ENCODE peak calls at places on chromosomes 13 and 19, in four cellular contexts. X is adipocyte, N is colonic mucosa, H is IMR-90. I is an unnamed sample.

GRCh38 chr13:77751513-77752456 is 54.3 kb downstream of the SLAIN1 start:
- DNase-seq in X (peak; percentile 72), N (peak; percentile 25), H (peak; percentile 37), I (no peak)

GRCh38 chr13:30745917-30746686 is 10.8 kb downstream of the ALOX5AP start:
- DNase-seq in X (no peak), H (no peak), N (peak; percentile 81), I (no peak)

GRCh38 chr13:41562083-41562482 is 104.7 kb downstream of the RGCC start:
- DNase-seq in H (peak; percentile 92), N (peak; percentile 55), X (peak; percentile 89), I (peak; percentile 93)

GRCh38 chr13:76637651-76638111 is 248.5 kb downstream of the KCTD12 start:
- DNase-seq in N (no peak), X (no peak), H (peak; percentile 1), I (no peak)

GRCh38 chr19:40613669-40614594 is 12.8 kb downstream of the LTBP4 start:
- DNase-seq in H (peak; percentile 72), X (peak; percentile 87), N (peak; percentile 93), I (peak; percentile 91)

GRCh38 chr13:45545686-45546409 is 69.7 kb downstream of the ERICH6B start:
- DNase-seq in N (no peak), H (no peak), X (no peak), I (no peak)

GRCh38 chr13:109785141-109785891 is 1.1 kb downstream of the IRS2 start:
- DNase-seq in H (peak; percentile 57), N (peak; percentile 54), X (peak; percentile 76), I (peak; percentile 74)

GRCh38 chr13:43838909-43839308 is 40.6 kb downstream of the CCDC122 start:
- DNase-seq in X (peak; percentile 34), N (no peak), H (peak; percentile 54), I (no peak)

GRCh38 chr19:28940751-28941500 is 272.0 kb downstream of the UQCRFS1 start:
- DNase-seq in H (peak; percentile 92), X (peak; percentile 58), N (no peak), I (no peak)

GRCh38 chr13:79051472-79051871 is 354.6 kb downstream of the RBM26 start:
- DNase-seq in X (no peak), H (no peak), N (no peak), I (no peak)

GRCh38 chr19:10820173-10820572 is 15.8 kb downstream of the TMED1 start:
- DNase-seq in X (no peak), N (no peak), H (no peak), I (peak; percentile 34)

GRCh38 chr19:42596391-42597071 is 1.8 kb upstream of the CEACAM8 start:
- DNase-seq in N (peak; percentile 36), X (peak; percentile 36), H (no peak), I (peak; percentile 66)

GRCh38 chr13:113050856-113051431 is 54.6 kb upstream of the F7 start:
- DNase-seq in X (no peak), H (no peak), N (no peak), I (no peak)

GRCh38 chr19:36215276-36216171 is 618 bp downstream of the ZNF146 start:
- DNase-seq in N (no peak), H (peak; percentile 62), X (peak; percentile 80), I (no peak)

GRCh38 chr19:47158367-47158791 is 27.7 kb downstream of the SAE1 start:
- DNase-seq in X (no peak), H (no peak), N (peak; percentile 27), I (peak; percentile 57)

GRCh38 chr19:4229179-4229931 is at the start of gene EBI3:
- DNase-seq in X (peak; percentile 57), N (no peak), H (peak; percentile 65), I (peak; percentile 39)

GRCh38 chr13:23960566-23961156 is 63.4 kb upstream of the C1QTNF9B start:
- DNase-seq in H (peak; percentile 60), N (no peak), X (peak; percentile 61), I (no peak)

GRCh38 chr13:73591861-73592260 is 533.1 kb downstream of the KLF5 start:
- DNase-seq in X (no peak), H (no peak), N (no peak), I (no peak)

GRCh38 chr19:44620667-44621066 is 7.3 kb downstream of the IGSF23 start:
- DNase-seq in X (no peak), N (no peak), H (peak; percentile 63), I (no peak)

GRCh38 chr13:51923983-51924539 is 62.3 kb downstream of the CCDC70 start:
- DNase-seq in X (peak; percentile 3), N (no peak), H (no peak), I (no peak)

GRCh38 chr13:109789262-109789661 is 2.9 kb upstream of the IRS2 start:
- DNase-seq in H (no peak), N (no peak), X (no peak), I (peak; percentile 57)

GRCh38 chr13:105937451-105937850 is 598.0 kb downstream of the EFNB2 start:
- DNase-seq in N (no peak), X (peak; percentile 11), H (peak; percentile 28), I (no peak)

GRCh38 chr13:84431646-84432045 is 549.4 kb upstream of the SLITRK1 start:
- DNase-seq in N (no peak), X (peak; percentile 57), H (peak; percentile 66), I (no peak)

GRCh38 chr13:63578796-63579195 is 2163.1 kb upstream of the PCDH20 start:
- DNase-seq in X (no peak), H (no peak), N (no peak), I (no peak)
- H3K9me3 ChIP-seq in X (peaks cover 10% of the 10 kb centered on the region), H (no peaks in the 10 kb centered on the region), N (no peaks in the 10 kb centered on the region), I (no peaks in the 10 kb centered on the region)

DNA sequence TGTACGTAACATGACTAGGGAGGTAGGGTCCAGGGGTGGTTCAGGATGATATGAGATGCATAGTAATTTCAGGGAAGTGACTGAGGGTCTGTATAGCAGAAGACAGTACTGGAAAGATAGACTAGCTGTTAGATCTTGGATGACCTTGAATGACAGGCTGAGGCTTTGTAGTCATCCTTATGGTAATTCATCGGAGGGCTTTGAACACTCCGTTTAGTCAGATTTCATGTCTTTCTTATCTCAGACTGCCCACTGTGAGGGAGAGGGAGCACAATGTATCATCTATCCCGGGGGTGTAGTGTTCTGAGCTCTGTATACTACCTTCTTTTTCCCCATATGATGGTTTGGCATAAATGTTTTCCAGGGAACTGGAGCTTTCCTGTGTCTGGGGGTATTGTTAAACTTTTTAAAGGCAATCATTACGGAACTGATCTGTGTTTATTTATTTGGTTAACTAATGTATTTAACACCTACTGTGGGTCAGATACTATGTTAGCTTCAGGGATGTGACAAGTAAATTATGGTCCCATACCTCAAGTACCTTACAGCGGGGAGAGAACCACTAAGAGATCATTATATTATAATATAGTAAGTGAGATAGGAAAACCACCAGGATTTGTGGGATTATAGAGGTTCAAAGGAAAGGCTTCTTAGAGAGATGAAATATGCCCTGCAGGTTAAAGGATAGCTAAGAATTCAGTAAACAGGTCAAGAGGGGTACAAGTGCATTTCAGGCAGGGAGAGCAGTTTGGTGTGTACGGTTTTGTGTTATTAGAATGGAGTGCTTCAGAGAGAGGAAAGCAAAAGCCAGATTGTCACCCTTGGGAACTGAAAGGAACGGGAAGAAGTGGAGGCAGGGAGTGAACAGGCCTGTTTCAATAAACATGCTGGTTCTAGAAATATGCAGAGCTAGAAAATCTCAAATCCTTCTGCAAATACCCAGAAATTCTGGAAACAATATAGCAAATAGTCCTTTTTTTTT is 164.8 kb upstream of the KL start:
- DNase-seq in H (no peak), X (no peak), N (no peak), I (no peak)
- H3K9me3 ChIP-seq in H (no peaks in the 10 kb centered on the region), X (no peaks in the 10 kb centered on the region), N (no peaks in the 10 kb centered on the region), I (no peaks in the 10 kb centered on the region)

DNA sequence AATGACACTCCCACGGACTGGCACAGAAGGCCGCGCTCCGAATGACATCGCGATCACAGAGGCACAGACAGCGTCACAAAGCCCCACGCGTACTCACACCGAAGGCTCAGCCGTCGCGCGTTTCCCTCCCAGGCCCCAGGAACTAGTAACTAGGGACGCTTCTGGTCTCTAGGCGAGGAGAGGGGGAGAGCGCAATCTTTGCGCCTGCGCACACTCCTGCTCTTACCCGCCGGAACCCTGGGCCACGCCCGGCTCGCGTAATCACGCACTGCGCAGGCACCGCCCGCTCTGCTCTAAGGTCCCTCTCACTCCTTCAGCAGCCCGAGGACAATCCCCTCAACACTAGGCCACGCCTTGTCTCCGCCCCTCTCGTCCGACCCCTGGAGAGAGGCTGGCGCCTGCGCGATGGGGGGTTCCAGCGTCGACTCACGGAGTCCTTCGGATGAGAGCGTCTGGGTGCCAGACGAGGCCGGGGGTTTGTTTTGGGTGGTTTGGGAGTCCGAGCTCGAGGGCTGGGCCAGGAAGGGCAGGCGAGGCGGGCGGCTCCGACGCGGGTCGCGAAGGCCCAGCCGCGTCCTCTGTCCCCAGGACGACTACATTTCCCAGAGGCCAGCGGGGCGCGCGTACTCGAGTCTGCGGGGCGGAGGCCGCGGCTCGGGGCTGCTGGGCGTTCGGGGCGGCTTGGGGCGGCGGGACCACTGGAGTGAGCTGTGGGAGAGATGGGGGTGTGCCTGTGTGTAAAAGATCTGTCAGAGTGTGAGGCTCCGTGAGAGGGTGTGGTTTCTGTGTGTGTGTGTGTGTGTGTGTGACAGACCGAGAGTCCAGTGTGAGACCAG is at the start of gene ZNF471:
- DNase-seq in H (peak; percentile 98), N (peak; percentile 97), X (peak; percentile 100), I (peak; percentile 100)
- H3K9me3 ChIP-seq in H (peaks cover 4% of the 10 kb centered on the region), N (no peaks in the 10 kb centered on the region), X (peaks cover 19% of the 10 kb centered on the region), I (no peaks in the 10 kb centered on the region)

GRCh38 chr13:48772908-48773307 is 119.2 kb downstream of the CYSLTR2 start:
- DNase-seq in H (no peak), X (no peak), N (no peak), I (no peak)
- H3K9me3 ChIP-seq in H (no peaks in the 10 kb centered on the region), X (peaks cover 7% of the 10 kb centered on the region), N (no peaks in the 10 kb centered on the region), I (no peaks in the 10 kb centered on the region)

DNA sequence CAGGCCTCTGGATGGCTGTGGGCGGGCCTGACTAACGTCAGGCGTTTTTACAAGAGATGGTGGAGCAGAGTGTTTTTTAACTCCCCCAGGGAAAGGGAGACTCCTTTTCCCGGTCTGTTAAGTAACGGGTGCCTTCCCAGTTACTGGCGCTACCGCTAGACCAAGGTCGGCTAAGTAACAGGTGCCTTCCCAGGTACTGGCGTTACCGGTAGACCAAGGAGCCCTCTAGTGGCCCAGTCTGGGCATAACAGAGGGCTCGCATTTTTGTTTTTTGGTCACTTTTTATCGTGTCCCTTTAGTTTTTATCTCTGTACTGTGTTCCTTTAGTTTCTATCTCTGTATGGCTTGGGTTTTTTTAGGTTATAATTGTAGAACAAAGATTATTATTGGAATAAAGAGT is 10.0 kb downstream of the ZNF383 start:
- DNase-seq in N (no peak), X (no peak), H (no peak), I (peak; percentile 61)
- H3K9me3 ChIP-seq in N (no peaks in the 10 kb centered on the region), X (peaks cover 68% of the 10 kb centered on the region), H (peaks cover 24% of the 10 kb centered on the region), I (no peaks in the 10 kb centered on the region)

GRCh38 chr19:23377276-23377675 is 18.0 kb downstream of the ZNF91 start:
- DNase-seq in N (no peak), H (no peak), X (no peak), I (no peak)

GRCh38 chr19:23384166-23384565 is 11.1 kb downstream of the ZNF91 start:
- DNase-seq in X (no peak), N (no peak), H (no peak), I (no peak)

GRCh38 chr19:23382955-23383354 is 12.3 kb downstream of the ZNF91 start:
- DNase-seq in X (no peak), H (no peak), N (no peak), I (no peak)

GRCh38 chr19:23381114-23381513 is 14.2 kb downstream of the ZNF91 start:
- DNase-seq in H (no peak), X (no peak), N (no peak), I (no peak)

DNA sequence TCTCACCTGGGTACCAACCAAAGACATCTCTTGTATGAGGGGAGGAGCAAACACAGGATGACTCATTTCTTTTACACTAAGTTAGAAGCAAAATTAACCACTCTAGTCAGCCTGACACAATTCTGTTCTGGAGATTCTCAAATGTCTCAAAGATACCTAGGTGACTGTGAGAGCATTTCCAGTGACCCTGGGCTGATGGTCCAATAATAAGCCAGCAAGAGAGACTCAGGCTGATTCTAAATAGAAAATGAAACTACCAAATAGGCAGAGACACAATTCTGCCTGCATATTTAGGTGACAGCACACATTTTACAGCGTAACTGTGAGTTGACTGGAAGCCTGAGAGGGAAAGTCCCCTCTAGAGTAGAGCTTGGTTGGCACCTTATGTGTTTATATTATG is 16.3 kb downstream of the ZNF91 start:
- DNase-seq in X (no peak), N (no peak), H (no peak), I (no peak)
- H3K9me3 ChIP-seq in X (peaks cover 94% of the 10 kb centered on the region), N (no peaks in the 10 kb centered on the region), H (peaks cover 47% of the 10 kb centered on the region), I (peaks cover 2% of the 10 kb centered on the region)

I was measured in right cardiac atrium.